ENCODE peak calls at places on chromosomes 7 and 10, in eight cellular contexts. One of them, this sample, is unnamed.

GRCh38 chr7:93043393-93043985 is 74.3 kb downstream of the SAMD9 start:
- DNase-seq in activated T-helper 1 cell treated with anti-CD3 and anti-CD28 coated beads, Interleukin-12 subunit alpha, Interleukin-12 subunit beta, Interleukin-2, Interleukin-4 antibody, amounts not matched to agents 30 ng/mL and 10 ng/mL and 1 ng/mL, durations not matched to agents 14 hours and 24 hours and 36 hours: no peak
- DNase-seq in lung: no peak
- DNase-seq in LHCN-M2: peak
- DNase-seq in IMR-90: peak
- DNase-seq in NCI-H774: no peak
- DNase-seq in nephron progenitor cell: peak
- DNase-seq in NK-92 treated with Interleukin-12 subunit alpha and Interleukin-12 subunit beta, amount 100 ng/mL, for 24 hours: no peak
- DNase-seq in this sample: peak

GRCh38 chr10:125362966-125363365 is 202.6 kb upstream of the CTBP2 start:
- DNase-seq in NK-92 treated with Interleukin-12 subunit alpha and Interleukin-12 subunit beta, amount 100 ng/mL, for 24 hours: no peak
- DNase-seq in nephron progenitor cell: no peak
- DNase-seq in activated T-helper 1 cell treated with anti-CD3 and anti-CD28 coated beads, Interleukin-12 subunit alpha, Interleukin-12 subunit beta, Interleukin-2, Interleukin-4 antibody, amounts not matched to agents 30 ng/mL and 10 ng/mL and 1 ng/mL, durations not matched to agents 14 hours and 24 hours and 36 hours: no peak
- DNase-seq in NCI-H774: no peak
- DNase-seq in lung: no peak
- DNase-seq in LHCN-M2: no peak
- DNase-seq in IMR-90: no peak
- DNase-seq in this sample: no peak

GRCh38 chr7:100049441-100050291 is at the start of gene ZSCAN21:
- DNase-seq in lung: peak
- DNase-seq in IMR-90: peak
- DNase-seq in NK-92 treated with Interleukin-12 subunit alpha and Interleukin-12 subunit beta, amount 100 ng/mL, for 24 hours: peak
- DNase-seq in LHCN-M2: peak
- DNase-seq in activated T-helper 1 cell treated with anti-CD3 and anti-CD28 coated beads, Interleukin-12 subunit alpha, Interleukin-12 subunit beta, Interleukin-2, Interleukin-4 antibody, amounts not matched to agents 30 ng/mL and 10 ng/mL and 1 ng/mL, durations not matched to agents 14 hours and 24 hours and 36 hours: peak
- DNase-seq in nephron progenitor cell: peak
- DNase-seq in NCI-H774: peak
- DNase-seq in this sample: peak

GRCh38 chr7:77587276-77587675 is 50.2 kb downstream of the PTPN12 start:
- DNase-seq in IMR-90: no peak
- DNase-seq in NK-92 treated with Interleukin-12 subunit alpha and Interleukin-12 subunit beta, amount 100 ng/mL, for 24 hours: no peak
- DNase-seq in activated T-helper 1 cell treated with anti-CD3 and anti-CD28 coated beads, Interleukin-12 subunit alpha, Interleukin-12 subunit beta, Interleukin-2, Interleukin-4 antibody, amounts not matched to agents 30 ng/mL and 10 ng/mL and 1 ng/mL, durations not matched to agents 14 hours and 24 hours and 36 hours: no peak
- DNase-seq in LHCN-M2: no peak
- DNase-seq in nephron progenitor cell: no peak
- DNase-seq in NCI-H774: no peak
- DNase-seq in lung: no peak
- DNase-seq in this sample: no peak

GRCh38 chr10:30493609-30494530 is 59.9 kb downstream of the MAP3K8 start:
- DNase-seq in nephron progenitor cell: no peak
- DNase-seq in NCI-H774: no peak
- DNase-seq in LHCN-M2: no peak
- DNase-seq in IMR-90: peak
- DNase-seq in activated T-helper 1 cell treated with anti-CD3 and anti-CD28 coated beads, Interleukin-12 subunit alpha, Interleukin-12 subunit beta, Interleukin-2, Interleukin-4 antibody, amounts not matched to agents 30 ng/mL and 10 ng/mL and 1 ng/mL, durations not matched to agents 14 hours and 24 hours and 36 hours: no peak
- DNase-seq in NK-92 treated with Interleukin-12 subunit alpha and Interleukin-12 subunit beta, amount 100 ng/mL, for 24 hours: no peak
- DNase-seq in lung: peak
- DNase-seq in this sample: peak

GRCh38 chr10:133275683-133276092 is 980 bp downstream of the ADAM8 start:
- DNase-seq in LHCN-M2: no peak
- DNase-seq in NK-92 treated with Interleukin-12 subunit alpha and Interleukin-12 subunit beta, amount 100 ng/mL, for 24 hours: no peak
- DNase-seq in NCI-H774: no peak
- DNase-seq in nephron progenitor cell: no peak
- DNase-seq in activated T-helper 1 cell treated with anti-CD3 and anti-CD28 coated beads, Interleukin-12 subunit alpha, Interleukin-12 subunit beta, Interleukin-2, Interleukin-4 antibody, amounts not matched to agents 30 ng/mL and 10 ng/mL and 1 ng/mL, durations not matched to agents 14 hours and 24 hours and 36 hours: no peak
- DNase-seq in lung: no peak
- DNase-seq in IMR-90: no peak
- DNase-seq in this sample: no peak

GRCh38 chr7:88042157-88042556 is 108.1 kb downstream of the ADAM22 start:
- DNase-seq in activated T-helper 1 cell treated with anti-CD3 and anti-CD28 coated beads, Interleukin-12 subunit alpha, Interleukin-12 subunit beta, Interleukin-2, Interleukin-4 antibody, amounts not matched to agents 30 ng/mL and 10 ng/mL and 1 ng/mL, durations not matched to agents 14 hours and 24 hours and 36 hours: no peak
- DNase-seq in lung: no peak
- DNase-seq in NCI-H774: no peak
- DNase-seq in NK-92 treated with Interleukin-12 subunit alpha and Interleukin-12 subunit beta, amount 100 ng/mL, for 24 hours: no peak
- DNase-seq in LHCN-M2: no peak
- DNase-seq in IMR-90: no peak
- DNase-seq in nephron progenitor cell: no peak
- DNase-seq in this sample: no peak

GRCh38 chr7:149313981-149314380 is 52.0 kb downstream of the ZNF783 start:
- DNase-seq in NK-92 treated with Interleukin-12 subunit alpha and Interleukin-12 subunit beta, amount 100 ng/mL, for 24 hours: no peak
- DNase-seq in IMR-90: no peak
- DNase-seq in nephron progenitor cell: no peak
- DNase-seq in LHCN-M2: no peak
- DNase-seq in NCI-H774: no peak
- DNase-seq in lung: no peak
- DNase-seq in activated T-helper 1 cell treated with anti-CD3 and anti-CD28 coated beads, Interleukin-12 subunit alpha, Interleukin-12 subunit beta, Interleukin-2, Interleukin-4 antibody, amounts not matched to agents 30 ng/mL and 10 ng/mL and 1 ng/mL, durations not matched to agents 14 hours and 24 hours and 36 hours: no peak
- DNase-seq in this sample: no peak

GRCh38 chr7:130286881-130287280 is 6.1 kb upstream of the CPA4 start:
- DNase-seq in NK-92 treated with Interleukin-12 subunit alpha and Interleukin-12 subunit beta, amount 100 ng/mL, for 24 hours: no peak
- DNase-seq in IMR-90: peak
- DNase-seq in activated T-helper 1 cell treated with anti-CD3 and anti-CD28 coated beads, Interleukin-12 subunit alpha, Interleukin-12 subunit beta, Interleukin-2, Interleukin-4 antibody, amounts not matched to agents 30 ng/mL and 10 ng/mL and 1 ng/mL, durations not matched to agents 14 hours and 24 hours and 36 hours: no peak
- DNase-seq in lung: no peak
- DNase-seq in LHCN-M2: peak
- DNase-seq in NCI-H774: no peak
- DNase-seq in nephron progenitor cell: no peak
- DNase-seq in this sample: no peak

GRCh38 chr7:81887098-81887497 is 117.3 kb upstream of the HGF start:
- DNase-seq in LHCN-M2: peak
- DNase-seq in NK-92 treated with Interleukin-12 subunit alpha and Interleukin-12 subunit beta, amount 100 ng/mL, for 24 hours: no peak
- DNase-seq in activated T-helper 1 cell treated with anti-CD3 and anti-CD28 coated beads, Interleukin-12 subunit alpha, Interleukin-12 subunit beta, Interleukin-2, Interleukin-4 antibody, amounts not matched to agents 30 ng/mL and 10 ng/mL and 1 ng/mL, durations not matched to agents 14 hours and 24 hours and 36 hours: no peak
- DNase-seq in nephron progenitor cell: no peak
- DNase-seq in IMR-90: peak
- DNase-seq in NCI-H774: no peak
- DNase-seq in lung: no peak
- DNase-seq in this sample: no peak

GRCh38 chr7:81256991-81257390 is 338.1 kb upstream of the SEMA3C start:
- DNase-seq in lung: no peak
- DNase-seq in activated T-helper 1 cell treated with anti-CD3 and anti-CD28 coated beads, Interleukin-12 subunit alpha, Interleukin-12 subunit beta, Interleukin-2, Interleukin-4 antibody, amounts not matched to agents 30 ng/mL and 10 ng/mL and 1 ng/mL, durations not matched to agents 14 hours and 24 hours and 36 hours: no peak
- DNase-seq in NK-92 treated with Interleukin-12 subunit alpha and Interleukin-12 subunit beta, amount 100 ng/mL, for 24 hours: no peak
- DNase-seq in NCI-H774: no peak
- DNase-seq in LHCN-M2: peak
- DNase-seq in IMR-90: peak
- DNase-seq in nephron progenitor cell: no peak
- DNase-seq in this sample: peak

GRCh38 chr7:147894271-147894670 is 696.3 kb upstream of the C7orf33 start:
- DNase-seq in IMR-90: no peak
- DNase-seq in nephron progenitor cell: no peak
- DNase-seq in NK-92 treated with Interleukin-12 subunit alpha and Interleukin-12 subunit beta, amount 100 ng/mL, for 24 hours: no peak
- DNase-seq in NCI-H774: no peak
- DNase-seq in lung: no peak
- DNase-seq in activated T-helper 1 cell treated with anti-CD3 and anti-CD28 coated beads, Interleukin-12 subunit alpha, Interleukin-12 subunit beta, Interleukin-2, Interleukin-4 antibody, amounts not matched to agents 30 ng/mL and 10 ng/mL and 1 ng/mL, durations not matched to agents 14 hours and 24 hours and 36 hours: no peak
- DNase-seq in LHCN-M2: no peak
- DNase-seq in this sample: no peak

GRCh38 chr7:13017325-13017853 is 330.0 kb downstream of the ARL4A start:
- DNase-seq in nephron progenitor cell: no peak
- DNase-seq in IMR-90: peak
- DNase-seq in LHCN-M2: peak
- DNase-seq in activated T-helper 1 cell treated with anti-CD3 and anti-CD28 coated beads, Interleukin-12 subunit alpha, Interleukin-12 subunit beta, Interleukin-2, Interleukin-4 antibody, amounts not matched to agents 30 ng/mL and 10 ng/mL and 1 ng/mL, durations not matched to agents 14 hours and 24 hours and 36 hours: no peak
- DNase-seq in NK-92 treated with Interleukin-12 subunit alpha and Interleukin-12 subunit beta, amount 100 ng/mL, for 24 hours: no peak
- DNase-seq in lung: no peak
- DNase-seq in NCI-H774: no peak
- DNase-seq in this sample: peak

GRCh38 chr10:100713859-100714565 is 31.4 kb upstream of the PAX2 start:
- DNase-seq in IMR-90: no peak
- DNase-seq in activated T-helper 1 cell treated with anti-CD3 and anti-CD28 coated beads, Interleukin-12 subunit alpha, Interleukin-12 subunit beta, Interleukin-2, Interleukin-4 antibody, amounts not matched to agents 30 ng/mL and 10 ng/mL and 1 ng/mL, durations not matched to agents 14 hours and 24 hours and 36 hours: no peak
- DNase-seq in NCI-H774: no peak
- DNase-seq in nephron progenitor cell: no peak
- DNase-seq in LHCN-M2: no peak
- DNase-seq in lung: no peak
- DNase-seq in NK-92 treated with Interleukin-12 subunit alpha and Interleukin-12 subunit beta, amount 100 ng/mL, for 24 hours: no peak
- DNase-seq in this sample: no peak

GRCh38 chr7:88279323-88279722 is 27.4 kb downstream of the STEAP4 start:
- DNase-seq in NCI-H774: no peak
- DNase-seq in IMR-90: no peak
- DNase-seq in lung: no peak
- DNase-seq in activated T-helper 1 cell treated with anti-CD3 and anti-CD28 coated beads, Interleukin-12 subunit alpha, Interleukin-12 subunit beta, Interleukin-2, Interleukin-4 antibody, amounts not matched to agents 30 ng/mL and 10 ng/mL and 1 ng/mL, durations not matched to agents 14 hours and 24 hours and 36 hours: no peak
- DNase-seq in nephron progenitor cell: no peak
- DNase-seq in LHCN-M2: no peak
- DNase-seq in NK-92 treated with Interleukin-12 subunit alpha and Interleukin-12 subunit beta, amount 100 ng/mL, for 24 hours: no peak
- DNase-seq in this sample: no peak

GRCh38 chr10:133457100-133457841 is 3.5 kb downstream of the SCART1 start:
- DNase-seq in NCI-H774: no peak
- DNase-seq in nephron progenitor cell: no peak
- DNase-seq in LHCN-M2: no peak
- DNase-seq in activated T-helper 1 cell treated with anti-CD3 and anti-CD28 coated beads, Interleukin-12 subunit alpha, Interleukin-12 subunit beta, Interleukin-2, Interleukin-4 antibody, amounts not matched to agents 30 ng/mL and 10 ng/mL and 1 ng/mL, durations not matched to agents 14 hours and 24 hours and 36 hours: no peak
- DNase-seq in NK-92 treated with Interleukin-12 subunit alpha and Interleukin-12 subunit beta, amount 100 ng/mL, for 24 hours: no peak
- DNase-seq in IMR-90: no peak
- DNase-seq in lung: peak
- DNase-seq in this sample: no peak

GRCh38 chr7:13856012-13856411 is 133.5 kb downstream of the ETV1 start:
- DNase-seq in activated T-helper 1 cell treated with anti-CD3 and anti-CD28 coated beads, Interleukin-12 subunit alpha, Interleukin-12 subunit beta, Interleukin-2, Interleukin-4 antibody, amounts not matched to agents 30 ng/mL and 10 ng/mL and 1 ng/mL, durations not matched to agents 14 hours and 24 hours and 36 hours: no peak
- DNase-seq in nephron progenitor cell: no peak
- DNase-seq in NCI-H774: no peak
- DNase-seq in IMR-90: no peak
- DNase-seq in NK-92 treated with Interleukin-12 subunit alpha and Interleukin-12 subunit beta, amount 100 ng/mL, for 24 hours: no peak
- DNase-seq in lung: no peak
- DNase-seq in LHCN-M2: no peak
- DNase-seq in this sample: no peak

GRCh38 chr7:105019269-105019668 is 5.3 kb downstream of the KMT2E start:
- DNase-seq in NK-92 treated with Interleukin-12 subunit alpha and Interleukin-12 subunit beta, amount 100 ng/mL, for 24 hours: no peak
- DNase-seq in nephron progenitor cell: no peak
- DNase-seq in IMR-90: no peak
- DNase-seq in LHCN-M2: no peak
- DNase-seq in lung: no peak
- DNase-seq in NCI-H774: no peak
- DNase-seq in activated T-helper 1 cell treated with anti-CD3 and anti-CD28 coated beads, Interleukin-12 subunit alpha, Interleukin-12 subunit beta, Interleukin-2, Interleukin-4 antibody, amounts not matched to agents 30 ng/mL and 10 ng/mL and 1 ng/mL, durations not matched to agents 14 hours and 24 hours and 36 hours: no peak
- DNase-seq in this sample: no peak

GRCh38 chr10:112151640-112152039 is 31.9 kb downstream of the GPAM start:
- DNase-seq in lung: no peak
- DNase-seq in nephron progenitor cell: no peak
- DNase-seq in LHCN-M2: no peak
- DNase-seq in activated T-helper 1 cell treated with anti-CD3 and anti-CD28 coated beads, Interleukin-12 subunit alpha, Interleukin-12 subunit beta, Interleukin-2, Interleukin-4 antibody, amounts not matched to agents 30 ng/mL and 10 ng/mL and 1 ng/mL, durations not matched to agents 14 hours and 24 hours and 36 hours: no peak
- DNase-seq in NCI-H774: no peak
- DNase-seq in IMR-90: peak
- DNase-seq in NK-92 treated with Interleukin-12 subunit alpha and Interleukin-12 subunit beta, amount 100 ng/mL, for 24 hours: no peak
- DNase-seq in this sample: no peak

GRCh38 chr7:151539055-151539714 is 19.5 kb upstream of the RHEB start:
- DNase-seq in activated T-helper 1 cell treated with anti-CD3 and anti-CD28 coated beads, Interleukin-12 subunit alpha, Interleukin-12 subunit beta, Interleukin-2, Interleukin-4 antibody, amounts not matched to agents 30 ng/mL and 10 ng/mL and 1 ng/mL, durations not matched to agents 14 hours and 24 hours and 36 hours: no peak
- DNase-seq in NK-92 treated with Interleukin-12 subunit alpha and Interleukin-12 subunit beta, amount 100 ng/mL, for 24 hours: no peak
- DNase-seq in nephron progenitor cell: peak
- DNase-seq in LHCN-M2: no peak
- DNase-seq in IMR-90: peak
- DNase-seq in lung: no peak
- DNase-seq in NCI-H774: peak
- DNase-seq in this sample: peak

GRCh38 chr7:83155407-83155806 is 7.3 kb downstream of the PCLO start:
- DNase-seq in IMR-90: no peak
- DNase-seq in LHCN-M2: no peak
- DNase-seq in activated T-helper 1 cell treated with anti-CD3 and anti-CD28 coated beads, Interleukin-12 subunit alpha, Interleukin-12 subunit beta, Interleukin-2, Interleukin-4 antibody, amounts not matched to agents 30 ng/mL and 10 ng/mL and 1 ng/mL, durations not matched to agents 14 hours and 24 hours and 36 hours: no peak
- DNase-seq in NCI-H774: no peak
- DNase-seq in NK-92 treated with Interleukin-12 subunit alpha and Interleukin-12 subunit beta, amount 100 ng/mL, for 24 hours: no peak
- DNase-seq in nephron progenitor cell: no peak
- DNase-seq in lung: no peak
- DNase-seq in this sample: no peak